ENCODE peak calls at places on chromosomes 6 and 20, in four cellular contexts. D is ELF-1; Q is activated CD4-positive, alpha-beta T cell treated with anti-CD3 and anti-CD28 coated beads for 36 hours; N is substantia nigra. Z is an unnamed sample.

GRCh38 chr20:10790013-10790412 is 116.2 kb upstream of the JAG1 start:
- DNase-seq in Q (no peak), D (no peak), N (no peak), Z (peak; percentile 16)

GRCh38 chr20:56212071-56212470 is 36.5 kb upstream of the MC3R start:
- DNase-seq in Q (no peak), D (no peak), N (no peak), Z (peak; percentile 97)

GRCh38 chr6:138509371-138509770 is 10.1 kb upstream of the NHSL1 start:
- DNase-seq in Q (peak; percentile 66), D (no peak), N (no peak), Z (peak; percentile 44)

GRCh38 chr6:84107495-84107894 is 73.9 kb downstream of the MRAP2 start:
- DNase-seq in Q (no peak), N (no peak), D (no peak), Z (no peak)

GRCh38 chr6:112827793-112828192 is 480.7 kb downstream of the RFPL4B start:
- DNase-seq in Q (no peak), D (no peak), N (no peak), Z (no peak)

GRCh38 chr6:126351960-126352359 is 12.0 kb downstream of the CENPW start:
- DNase-seq in N (no peak), D (no peak), Q (no peak), Z (no peak)

GRCh38 chr6:16184129-16184528 is 54.3 kb upstream of the GMPR start:
- DNase-seq in N (no peak), D (peak; percentile 36), Q (peak; percentile 44), Z (peak; percentile 14)

GRCh38 chr6:42402184-42402583 is 49.5 kb downstream of the TRERF1 start:
- DNase-seq in D (no peak), N (no peak), Q (peak; percentile 78), Z (peak; percentile 39)

GRCh38 chr6:166351715-166352285 is 9.5 kb upstream of the SFT2D1 start:
- DNase-seq in D (no peak), Q (no peak), N (no peak), Z (peak; percentile 18)

GRCh38 chr20:38108438-38109024 is 56.5 kb downstream of the TGM2 start:
- DNase-seq in D (no peak), Q (no peak), N (no peak), Z (peak; percentile 96)

GRCh38 chr6:81889644-81890043 is 137.2 kb upstream of the TENT5A start:
- DNase-seq in N (no peak), Q (no peak), D (no peak), Z (no peak)

GRCh38 chr6:154457046-154457713 is 53.3 kb downstream of the CNKSR3 start:
- DNase-seq in D (no peak), Q (no peak), N (no peak), Z (peak; percentile 74)

GRCh38 chr20:23165964-23166363 is 79.8 kb upstream of the CD93 start:
- DNase-seq in N (no peak), D (no peak), Q (no peak), Z (no peak)

GRCh38 chr6:144294016-144294415 is 8.9 kb downstream of the UTRN start:
- DNase-seq in N (no peak), D (no peak), Q (no peak), Z (peak; percentile 84)

GRCh38 chr6:6752129-6752528 is 163.6 kb downstream of the LY86 start:
- DNase-seq in D (peak; percentile 57), Q (no peak), N (no peak), Z (no peak)

GRCh38 chr6:26538572-26538902 is 371 bp downstream of the HMGN4 start:
- DNase-seq in N (no peak), Q (no peak), D (no peak), Z (no peak)

GRCh38 chr6:64732888-64733287 is 974.1 kb downstream of the EYS start:
- DNase-seq in Q (no peak), D (no peak), N (no peak), Z (peak; percentile 82)

GRCh38 chr20:23138682-23139081 is 52.6 kb upstream of the CD93 start:
- DNase-seq in N (no peak), D (no peak), Q (no peak), Z (no peak)

GRCh38 chr6:121504227-121504626 is 68.8 kb downstream of the GJA1 start:
- DNase-seq in D (no peak), Q (no peak), N (no peak), Z (peak; percentile 97)

GRCh38 chr6:121999458-122000065 is 399.9 kb upstream of the HSF2 start:
- DNase-seq in D (no peak), Q (no peak), N (no peak), Z (no peak)

GRCh38 chr20:2984956-2985661 is 58.3 kb upstream of the GNRH2 start:
- DNase-seq in D (peak; percentile 47), Q (peak; percentile 71), N (no peak), Z (peak; percentile 77)

GRCh38 chr6:67880939-67881705 is 754.0 kb upstream of the ADGRB3 start:
- DNase-seq in Q (no peak), D (no peak), N (no peak), Z (peak; percentile 23)

GRCh38 chr6:34562350-34562749 is 6.2 kb upstream of the SPDEF start:
- DNase-seq in Q (no peak), D (no peak), N (no peak), Z (no peak)

GRCh38 chr6:137933696-137934095 is 66.6 kb downstream of the TNFAIP3 start:
- DNase-seq in N (no peak), Q (no peak), D (no peak), Z (peak; percentile 27)

GRCh38 chr6:157556671-157557430 is 175.9 kb downstream of the ZDHHC14 start:
- DNase-seq in D (no peak), N (no peak), Q (no peak), Z (no peak)

GRCh38 chr6:169425628-169426370 is 172.2 kb upstream of the THBS2 start:
- DNase-seq in D (no peak), Q (no peak), N (no peak), Z (peak; percentile 55)

GRCh38 chr6:36740818-36741179 is 43.2 kb downstream of the RAB44 start:
- DNase-seq in Q (no peak), N (no peak), D (no peak), Z (no peak)

GRCh38 chr6:159966981-159967380 is 1.9 kb upstream of the IGF2R start:
- DNase-seq in N (no peak), Q (no peak), D (no peak), Z (no peak)

GRCh38 chr6:10381133-10381829 is 33.6 kb downstream of the TFAP2A start:
- DNase-seq in D (peak; percentile 81), Q (peak; percentile 39), N (no peak), Z (no peak)

GRCh38 chr6:78538002-78538401 is 329.3 kb upstream of the IRAK1BP1 start:
- DNase-seq in Q (no peak), N (no peak), D (no peak), Z (no peak)

GRCh38 chr6:13910443-13910842 is 14.3 kb upstream of the RNF182 start:
- DNase-seq in Q (no peak), N (no peak), D (no peak), Z (no peak)

GRCh38 chr20:33687993-33688937 is 2.1 kb upstream of the E2F1 start:
- DNase-seq in N (no peak), Q (no peak), D (no peak), Z (peak; percentile 55)

GRCh38 chr20:2872304-2873009 is 824 bp upstream of the PTPRA start:
- DNase-seq in N (peak; percentile 23), Q (peak; percentile 90), D (peak; percentile 66), Z (peak; percentile 58)

GRCh38 chr6:2630362-2630761 is 120.4 kb downstream of the MYLK4 start:
- DNase-seq in N (no peak), D (peak; percentile 52), Q (no peak), Z (peak; percentile 97)

GRCh38 chr6:157637516-157637915 is 185.5 kb upstream of the SNX9 start:
- DNase-seq in N (no peak), D (no peak), Q (no peak), Z (no peak)

GRCh38 chr20:4793183-4793582 is 71.5 kb downstream of the PRND start:
- DNase-seq in Q (no peak), D (no peak), N (no peak), Z (no peak)